ENCODE peak calls at places on chromosomes 7 and 10, in four cellular contexts. Z is CD8-positive, alpha-beta T cell; K is cardiac muscle cell; T is tibial nerve. G is an unnamed sample.

GRCh38 chr7:48101880-48102448 is 12.9 kb downstream of the UPP1 start:
- DNase-seq in Z (no peak), K (no peak), T (no peak), G (no peak)

GRCh38 chr10:19629559-19629958 is 186.7 kb upstream of the PLXDC2 start:
- DNase-seq in Z (no peak), K (peak), T (peak), G (no peak)

GRCh38 chr10:119412831-119413737 is 129.4 kb downstream of the RGS10 start:
- DNase-seq in Z (no peak), K (peak), T (no peak), G (no peak)

GRCh38 chr7:39950473-39951155 is 558 bp downstream of the CDK13 start:
- DNase-seq in Z (peak), K (peak), T (no peak), G (peak)

GRCh38 chr10:118669835-118670234 is 74.4 kb upstream of the PRLHR start:
- DNase-seq in Z (no peak), K (no peak), T (no peak), G (no peak)

GRCh38 chr7:15921576-15921975 is 235.1 kb upstream of the MEOX2 start:
- DNase-seq in Z (no peak), K (no peak), T (no peak), G (no peak)

GRCh38 chr10:102564209-102564834 is 60.5 kb downstream of the SUFU start:
- DNase-seq in Z (no peak), K (no peak), T (no peak), G (no peak)

GRCh38 chr10:16777473-16778370 is 39.5 kb downstream of the RSU1 start:
- DNase-seq in Z (no peak), K (peak), T (no peak), G (no peak)

GRCh38 chr7:136247211-136247610 is 270.1 kb upstream of the MTPN start:
- DNase-seq in Z (no peak), K (no peak), T (no peak), G (no peak)

GRCh38 chr10:77582710-77583115 is 54.9 kb downstream of the KCNMA1 start:
- DNase-seq in Z (no peak), K (no peak), T (no peak), G (peak)

GRCh38 chr10:66837990-66838389 is 87.8 kb upstream of the LRRTM3 start:
- DNase-seq in Z (no peak), K (no peak), T (no peak), G (no peak)

GRCh38 chr7:54964136-54964535 is 54.7 kb upstream of the EGFR start:
- DNase-seq in Z (no peak), K (no peak), T (no peak), G (no peak)
- H3K27ac ChIP-seq in Z (no peak), K (no peak), T (no peak), G (no peak)

DNA sequence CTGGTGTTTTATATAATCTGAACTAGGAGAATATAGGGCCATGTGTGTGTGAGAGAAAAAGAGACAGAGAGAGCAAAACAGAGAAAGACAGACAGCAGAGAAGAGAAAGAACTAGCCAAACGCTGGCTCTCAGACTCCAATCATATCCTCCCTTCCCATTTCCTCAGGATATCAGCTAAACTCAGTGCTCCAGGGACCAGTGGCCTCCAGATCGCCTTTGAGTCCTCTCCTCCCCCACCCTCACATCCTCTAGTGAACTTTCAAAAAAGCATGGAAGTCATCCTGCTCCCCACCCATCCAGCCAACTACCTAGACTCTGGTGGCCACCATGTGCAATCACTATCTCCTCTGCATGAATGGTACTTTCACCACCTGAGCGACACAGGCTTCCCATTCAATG is 386.1 kb upstream of the NPVF start:
- DNase-seq in Z (no peak), K (no peak), T (no peak), G (no peak)
- H3K27ac ChIP-seq in Z (no peak), K (peak), T (no peak), G (no peak)

DNA sequence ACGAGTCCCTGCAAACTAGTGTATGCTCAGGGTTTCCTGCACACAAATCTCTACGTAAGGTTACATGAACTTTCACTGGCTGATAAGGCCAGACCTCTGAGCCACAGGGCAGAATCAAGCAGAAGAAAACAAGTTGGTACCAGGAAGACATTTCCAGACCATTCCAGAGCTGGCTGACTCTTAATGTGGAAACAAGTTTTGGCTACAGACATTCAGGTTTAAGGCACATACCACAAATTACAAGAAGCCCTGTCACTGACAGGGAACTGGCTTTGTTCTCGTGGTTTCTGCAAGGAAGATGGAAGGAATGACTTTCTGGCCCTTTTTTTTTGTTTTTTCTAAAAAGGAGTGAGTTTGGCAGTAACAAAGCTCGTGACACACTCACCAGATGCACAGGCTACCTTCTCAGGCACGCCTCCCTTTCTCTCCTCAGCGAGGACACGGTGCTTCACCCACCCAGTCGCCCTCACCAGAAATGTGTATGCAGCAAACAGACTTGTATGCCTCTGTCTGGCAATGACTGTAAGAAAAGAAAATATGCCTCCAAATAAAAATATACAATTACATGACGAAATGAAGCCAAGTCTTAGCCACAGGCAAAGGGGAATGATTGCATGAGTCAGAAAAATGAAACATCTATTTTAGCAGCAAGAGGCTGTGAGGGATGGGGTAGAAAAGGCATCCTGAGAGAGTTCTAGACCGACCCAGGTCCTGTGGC is 22.6 kb downstream of the PLAC9 start:
- DNase-seq in Z (no peak), K (no peak), T (no peak), G (peak)
- H3K27ac ChIP-seq in Z (no peak), K (no peak), T (no peak), G (peak)

GRCh38 chr7:23013715-23014649 is at the start of gene HYCC1:
- DNase-seq in Z (peak), K (peak), T (peak), G (peak)
- H3K27ac ChIP-seq in Z (peak), K (peak), T (peak), G (no peak)